ENCODE peak calls at places on chromosomes 16 and 17, in five cellular contexts. U is AG10803; E is activated naive CD4-positive, alpha-beta T cell treated with anti-CD3 and anti-CD28 coated beads for 36 hours; K is LoVo; Q is stimulated activated CD8-positive, alpha-beta memory T cell treated with anti-CD3 and anti-CD28 coated beads, Interleukin-4, amount 100 ng/mL, for 24 hours. G is an unnamed sample.

GRCh38 chr17:51029568-51030463 is 90.9 kb downstream of the SPAG9 start:
- DNase-seq in K (peak; percentile 19), U (peak; percentile 44), E (no peak), Q (no peak), G (no peak)

GRCh38 chr16:2483160-2483559 is 8.2 kb downstream of the TBC1D24 start:
- DNase-seq in K (no peak), E (no peak), Q (no peak), U (peak; percentile 52), G (no peak)

GRCh38 chr17:6435968-6436367 is 1.0 kb upstream of the AIPL1 start:
- DNase-seq in K (peak; percentile 61), Q (peak; percentile 32), U (peak; percentile 62), E (peak; percentile 66), G (peak; percentile 32)

GRCh38 chr17:79923974-79924638 is 84.9 kb upstream of the CBX4 start:
- DNase-seq in U (no peak), K (peak; percentile 16), Q (peak; percentile 30), E (peak; percentile 74), G (no peak)

GRCh38 chr17:12492450-12492849 is 173.2 kb upstream of the MYOCD start:
- DNase-seq in K (no peak), U (no peak), Q (no peak), E (no peak), G (no peak)

GRCh38 chr17:56834380-56835258 is 668 bp downstream of the DGKE start:
- DNase-seq in E (peak; percentile 71), Q (peak; percentile 51), U (peak; percentile 5), K (peak; percentile 60), G (peak; percentile 55)

GRCh38 chr16:20847577-20847976 is 41.2 kb downstream of the REXO5 start:
- DNase-seq in Q (no peak), U (no peak), K (no peak), E (no peak), G (no peak)

GRCh38 chr17:980406-981291 is 1.1 kb upstream of the NXN start:
- DNase-seq in U (peak; percentile 80), E (peak; percentile 85), K (peak; percentile 90), Q (peak; percentile 41), G (peak; percentile 52)

GRCh38 chr17:78151514-78152008 is 5.4 kb downstream of the C17orf99 start:
- DNase-seq in K (peak; percentile 90), U (no peak), E (no peak), Q (no peak), G (no peak)

GRCh38 chr16:77869997-77870813 is 81.8 kb downstream of the VAT1L start:
- DNase-seq in Q (no peak), U (peak; percentile 46), E (no peak), K (no peak), G (no peak)

GRCh38 chr17:20562587-20562986 is 16.9 kb upstream of the CDRT15L2 start:
- DNase-seq in E (no peak), K (no peak), Q (no peak), U (no peak), G (no peak)

GRCh38 chr17:48542956-48543853 is 1.7 kb downstream of the HOXB2 start:
- DNase-seq in U (no peak), E (peak; percentile 73), K (no peak), Q (peak; percentile 37), G (peak; percentile 40)

GRCh38 chr16:83701494-83701893 is 106.3 kb upstream of the HSBP1 start:
- DNase-seq in Q (no peak), K (peak; percentile 22), E (peak; percentile 58), U (peak; percentile 51), G (no peak)

GRCh38 chr16:85862476-85863383 is 36.2 kb upstream of the IRF8 start:
- DNase-seq in E (no peak), K (no peak), Q (no peak), U (no peak), G (no peak)

G was measured in activated gamma-delta T cell treated with anti-CD3 and anti-CD28 coated beads, Interleukin-2, amount 50 U/mL, for 16 hours.